ENCODE peak calls at places on chromosomes 11 and 22, in eight cellular contexts. J is non-pigmented ciliary epithelial cell, L is cardiac muscle cell, P is brain pericyte, N is AG09309, U is SW480, A is iPS DF 6.9, F is HFF-Myc. I is an unnamed sample.

GRCh38 chr11:66068923-66069714 is 953 bp upstream of the PACS1 start:
- DNase-seq in U (peak; percentile 18), J (no peak), A (no peak), N (peak; percentile 53), L (peak; percentile 70), P (no peak), F (no peak), I (peak; percentile 59)

GRCh38 chr11:117248341-117248740 is 15.9 kb downstream of the RNF214 start:
- DNase-seq in L (no peak), N (no peak), J (no peak), A (no peak), P (no peak), U (no peak), F (no peak), I (no peak)

GRCh38 chr11:27912916-27913315 is 195.0 kb downstream of the KIF18A start:
- DNase-seq in F (no peak), A (no peak), N (no peak), J (no peak), L (peak; percentile 12), P (no peak), U (no peak), I (peak; percentile 62)

GRCh38 chr22:49812838-49813237 is 14.8 kb downstream of the BRD1 start:
- DNase-seq in P (no peak), L (peak; percentile 20), F (no peak), A (no peak), U (no peak), N (no peak), J (no peak), I (no peak)

GRCh38 chr11:107731911-107732310 is 20.1 kb upstream of the SLN start:
- DNase-seq in N (no peak), P (no peak), L (no peak), A (no peak), U (no peak), J (no peak), F (no peak), I (no peak)

GRCh38 chr11:35473975-35474374 is 51.4 kb downstream of the PAMR1 start:
- DNase-seq in A (no peak), F (no peak), P (no peak), U (no peak), L (no peak), J (no peak), N (no peak), I (no peak)

GRCh38 chr11:94153320-94153719 is 24.7 kb downstream of the PANX1 start:
- DNase-seq in P (no peak), J (no peak), U (no peak), F (no peak), N (no peak), A (no peak), L (no peak), I (no peak)

GRCh38 chr11:134659882-134660281 is 247.8 kb upstream of the B3GAT1 start:
- DNase-seq in P (no peak), J (no peak), U (no peak), F (no peak), N (no peak), A (no peak), L (no peak), I (no peak)

GRCh38 chr11:71272161-71272560 is 19.8 kb upstream of the SHANK2 start:
- DNase-seq in A (no peak), J (no peak), U (no peak), P (no peak), F (no peak), N (no peak), L (no peak), I (no peak)

GRCh38 chr11:43736502-43737193 is 56.1 kb downstream of the HSD17B12 start:
- DNase-seq in J (no peak), U (no peak), F (no peak), N (peak; percentile 58), P (peak; percentile 27), A (no peak), L (peak; percentile 75), I (peak; percentile 28)

GRCh38 chr11:13680501-13681264 is 12.2 kb downstream of the FAR1 start:
- DNase-seq in U (no peak), N (no peak), A (no peak), P (no peak), F (no peak), L (peak; percentile 24), J (no peak), I (no peak)

GRCh38 chr22:47449508-47450270 is 687.2 kb downstream of the TBC1D22A start:
- DNase-seq in U (no peak), F (no peak), J (no peak), N (no peak), P (no peak), L (no peak), A (no peak), I (no peak)

GRCh38 chr11:115132829-115133228 is 371.4 kb downstream of the CADM1 start:
- DNase-seq in A (no peak), J (no peak), F (no peak), N (no peak), U (no peak), P (no peak), L (no peak), I (no peak)

GRCh38 chr22:50683994-50684371 is 11.4 kb downstream of the SHANK3 start:
- DNase-seq in L (no peak), N (no peak), P (no peak), A (no peak), J (no peak), F (no peak), U (no peak), I (no peak)

I was measured in HFFc6.